ENCODE peak calls at places on chromosomes 16 and 17, in five cellular contexts. O is HepG2, A is NT2/D1, V is GM12878, Y is H1. N is an unnamed sample.

GRCh38 chr16:27993587-27993986 is 69.9 kb downstream of the GSG1L start:
- DNase-seq in O (no peak), A (no peak), V (no peak), Y (no peak), N (no peak)

GRCh38 chr17:76812248-76812647 is 56.0 kb upstream of the MGAT5B start:
- DNase-seq in O (no peak), A (no peak), V (no peak), Y (no peak), N (no peak)

GRCh38 chr17:64399071-64399766 is 8.6 kb upstream of the PECAM1 start:
- DNase-seq in O (no peak), A (no peak), V (no peak), Y (no peak), N (no peak)

GRCh38 chr17:12282056-12282455 is 261.4 kb downstream of the MAP2K4 start:
- DNase-seq in O (no peak), A (no peak), V (no peak), Y (no peak), N (no peak)

GRCh38 chr17:80047176-80047575 is 10.7 kb downstream of the CCDC40 start:
- DNase-seq in O (no peak), A (no peak), V (no peak), Y (no peak), N (no peak)

GRCh38 chr16:2980227-2981176 is at the start of gene PKMYT1:
- DNase-seq in O (peak), A (peak), V (peak), Y (peak), N (peak)

GRCh38 chr17:36938566-36939058 is 1.3 kb downstream of the LHX1 start:
- DNase-seq in O (no peak), A (no peak), V (no peak), Y (no peak), N (no peak)

GRCh38 chr16:67199011-67199807 is at the start of gene ELMO3:
- DNase-seq in O (no peak), A (no peak), V (no peak), Y (peak), N (no peak)

GRCh38 chr17:16919663-16920627 is 52.0 kb downstream of the TNFRSF13B start:
- DNase-seq in O (no peak), A (no peak), V (no peak), Y (no peak), N (peak)

GRCh38 chr16:10314811-10315210 is 71.0 kb upstream of the ATF7IP2 start:
- DNase-seq in O (peak), A (no peak), V (no peak), Y (no peak), N (no peak)

GRCh38 chr17:55326030-55326429 is 61.3 kb downstream of the HLF start:
- DNase-seq in O (no peak), A (no peak), V (no peak), Y (no peak), N (no peak)

GRCh38 chr16:77295896-77296295 is 96.7 kb downstream of the SYCE1L start:
- DNase-seq in O (no peak), A (no peak), V (no peak), Y (no peak), N (no peak)

GRCh38 chr17:17536702-17537101 is 40.5 kb upstream of the RASD1 start:
- DNase-seq in O (no peak), A (no peak), V (no peak), Y (no peak), N (no peak)

GRCh38 chr17:30720013-30720471 is 104.5 kb downstream of the CRLF3 start:
- DNase-seq in O (no peak), A (no peak), V (no peak), Y (peak), N (no peak)
- TF ChIP-seq SUZ12 in O (no peak), A (no peak), V (no peak), Y (no peak), N (no peak)

GRCh38 chr17:70208080-70208794 is 38.9 kb downstream of the KCNJ2 start:
- DNase-seq in O (no peak), A (no peak), V (peak), Y (no peak), N (no peak)
- TF ChIP-seq SUZ12 in O (no peak), A (no peak), V (no peak), Y (no peak), N (no peak)

GRCh38 chr17:74228326-74228978 is 15.1 kb downstream of the TTYH2 start:
- DNase-seq in O (no peak), A (no peak), V (no peak), Y (no peak), N (no peak)

GRCh38 chr17:74227271-74227670 is 13.9 kb downstream of the TTYH2 start:
- DNase-seq in O (no peak), A (no peak), V (no peak), Y (no peak), N (no peak)

GRCh38 chr17:74230896-74231295 is 17.5 kb downstream of the TTYH2 start:
- DNase-seq in O (no peak), A (no peak), V (no peak), Y (no peak), N (no peak)

GRCh38 chr17:74224959-74225725 is 11.8 kb downstream of the TTYH2 start:
- DNase-seq in O (no peak), A (no peak), V (no peak), Y (no peak), N (no peak)

GRCh38 chr17:74227681-74228080 is 14.3 kb downstream of the TTYH2 start:
- DNase-seq in O (no peak), A (no peak), V (no peak), Y (no peak), N (no peak)
- TF ChIP-seq SUZ12 in O (no peak), A (no peak), V (no peak), Y (no peak), N (no peak)

DNA sequence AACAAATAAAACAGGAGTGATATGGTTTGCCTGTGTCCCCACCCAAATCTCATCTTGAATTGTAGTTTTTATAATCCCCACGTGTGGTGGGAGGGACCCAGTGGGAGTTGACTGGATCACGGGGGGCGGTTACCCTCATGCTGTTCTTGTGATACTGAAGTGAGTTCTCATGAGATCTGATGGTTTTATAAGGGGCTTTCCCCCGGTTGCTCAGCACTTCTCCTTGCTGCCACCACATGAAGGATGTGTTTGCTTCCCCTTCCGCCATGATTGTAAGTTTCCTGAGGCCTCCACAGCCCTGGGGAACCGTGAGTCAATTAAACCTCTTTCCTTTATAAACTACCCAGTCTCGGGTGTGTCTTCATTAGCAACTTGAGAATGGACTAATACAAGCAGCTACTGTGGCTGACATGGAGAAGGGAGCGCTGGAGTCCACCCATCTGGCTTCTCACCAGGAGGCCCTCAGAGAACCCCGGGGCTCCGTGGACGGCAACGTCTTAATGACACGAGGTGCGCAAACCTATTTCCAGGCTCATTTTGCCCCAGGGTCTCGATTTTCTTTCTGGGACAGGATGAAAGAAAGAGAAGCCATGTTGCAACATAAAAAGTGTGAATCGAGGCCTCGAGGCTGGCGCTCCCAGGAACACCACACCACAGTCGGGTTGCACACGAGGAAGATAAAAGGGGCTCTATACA is 129.5 kb downstream of the DYNLRB2 start:
- DNase-seq in O (no peak), A (no peak), V (no peak), Y (no peak), N (no peak)
- TF ChIP-seq SUZ12 in O (no peak), A (no peak), V (no peak), Y (no peak), N (no peak)

DNA sequence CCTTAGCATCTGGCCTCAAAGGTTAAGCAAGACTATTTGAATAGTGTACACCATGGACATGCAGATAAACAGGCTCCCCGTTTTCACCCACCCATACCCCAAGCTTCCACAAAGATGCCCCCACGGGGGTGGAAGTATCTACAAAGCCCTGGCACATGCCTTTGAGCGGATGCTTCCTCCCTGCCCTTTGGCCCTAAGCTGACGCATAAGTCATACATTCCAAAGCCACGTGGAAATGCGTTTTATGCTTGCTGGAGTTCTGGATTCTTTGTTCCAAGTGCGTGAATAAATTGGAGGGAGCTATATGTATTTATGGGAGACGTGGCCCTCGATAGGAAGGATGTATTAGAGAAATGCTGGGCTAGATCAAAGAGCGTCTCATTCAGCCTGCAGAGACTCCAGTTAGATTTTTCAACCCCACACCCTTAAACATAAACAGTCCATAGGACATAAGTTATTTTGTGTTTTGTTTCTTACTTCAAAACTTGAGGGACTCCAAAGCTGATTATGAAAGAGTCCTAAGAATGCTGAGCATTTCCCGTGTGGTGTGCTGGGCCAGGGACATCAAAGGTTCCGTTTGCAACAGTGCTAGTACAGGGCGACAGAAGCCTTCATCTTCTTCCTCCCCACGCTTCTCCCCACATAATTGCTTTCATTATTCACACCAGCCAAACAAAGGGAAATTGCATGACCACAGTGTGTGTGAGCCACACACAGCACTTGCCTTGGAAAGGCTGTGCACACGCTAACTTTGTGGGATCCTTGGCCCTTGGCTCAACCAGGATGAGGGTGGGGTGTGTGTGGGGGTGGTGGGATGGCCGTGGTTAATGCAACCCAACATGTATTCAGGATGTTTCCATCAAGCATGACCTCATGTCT is 73.6 kb downstream of the WIPI1 start:
- DNase-seq in O (peak), A (no peak), V (no peak), Y (no peak), N (no peak)
- TF ChIP-seq SUZ12 in O (no peak), A (no peak), V (no peak), Y (no peak), N (no peak)